ENCODE peak calls at places on chromosomes 6 and 20, in seven cellular contexts. E is HepG2, R is K562, A is H1, G is HCT116, O is SK-N-SH, W is GM12878. C is an unnamed sample.

GRCh38 chr6:106872044-106872443 is 102.5 kb downstream of the CD24 start:
- DNase-seq in G (no peak), W (no peak), A (no peak), O (peak; percentile 66), R (no peak), E (no peak), C (no peak)

GRCh38 chr6:36843169-36843568 is 3.9 kb upstream of the CPNE5 start:
- DNase-seq in O (no peak), R (no peak), G (no peak), E (no peak), A (no peak), W (no peak), C (no peak)

GRCh38 chr6:118968416-118968815 is 33.5 kb upstream of the MCM9 start:
- DNase-seq in R (no peak), G (peak; percentile 12), A (no peak), W (no peak), O (no peak), E (peak; percentile 26), C (peak; percentile 22)

GRCh38 chr6:64683682-64684081 is 1023.3 kb downstream of the EYS start:
- DNase-seq in W (no peak), A (no peak), E (peak; percentile 44), O (no peak), G (no peak), R (no peak), C (no peak)

GRCh38 chr6:165717732-165718465 is 54.9 kb upstream of the PDE10A start:
- DNase-seq in A (no peak), O (no peak), W (no peak), E (no peak), R (no peak), G (peak; percentile 6), C (no peak)

GRCh38 chr6:64985726-64986125 is 721.3 kb downstream of the EYS start:
- DNase-seq in E (no peak), W (no peak), A (no peak), R (no peak), G (no peak), O (no peak), C (peak; percentile 15)

GRCh38 chr6:160975111-160975510 is 16.5 kb upstream of the MAP3K4 start:
- DNase-seq in G (no peak), A (no peak), W (no peak), O (no peak), E (no peak), R (no peak), C (no peak)

GRCh38 chr20:50558483-50558925 is 48.3 kb downstream of the PTPN1 start:
- DNase-seq in O (no peak), R (peak; percentile 63), G (peak; percentile 68), W (no peak), E (no peak), A (no peak), C (no peak)

GRCh38 chr6:32668226-32668747 is 1.8 kb upstream of the HLA-DQB1 start:
- DNase-seq in G (peak; percentile 41), R (no peak), A (no peak), E (peak; percentile 31), O (no peak), W (peak; percentile 95), C (peak; percentile 92)

GRCh38 chr6:156729248-156729647 is 47.9 kb upstream of the ARID1B start:
- DNase-seq in A (no peak), R (no peak), W (peak; percentile 36), G (peak; percentile 26), E (no peak), O (no peak), C (no peak)

GRCh38 chr6:156727715-156728385 is 49.3 kb upstream of the ARID1B start:
- DNase-seq in W (no peak), R (no peak), O (no peak), A (no peak), G (no peak), E (no peak), C (no peak)

GRCh38 chr6:156725712-156726111 is 51.5 kb upstream of the ARID1B start:
- DNase-seq in W (no peak), E (no peak), O (no peak), A (no peak), G (no peak), R (no peak), C (no peak)

GRCh38 chr6:156735751-156736150 is 41.4 kb upstream of the ARID1B start:
- DNase-seq in R (no peak), E (no peak), W (no peak), A (no peak), G (no peak), O (no peak), C (no peak)

DNA sequence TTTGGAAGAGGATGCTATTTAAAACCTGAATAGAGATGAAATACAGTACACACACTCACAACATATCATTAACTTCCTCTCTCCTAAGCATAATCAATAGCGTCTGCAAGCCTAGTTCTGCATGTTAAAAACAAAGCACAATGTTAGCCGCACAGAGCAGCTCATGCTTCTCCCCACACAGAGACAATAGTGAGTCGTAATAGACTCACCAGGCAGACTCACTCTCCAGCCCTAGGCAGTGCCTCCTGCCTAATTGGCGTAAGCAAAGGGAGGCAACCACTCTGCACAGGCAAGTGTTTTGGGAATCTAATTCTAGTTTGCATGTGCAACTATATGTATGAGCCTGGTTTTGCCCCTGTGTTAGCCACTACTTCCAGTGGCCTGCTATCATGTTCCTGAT is 45.7 kb upstream of the ARID1B start:
- DNase-seq in O (no peak), R (no peak), A (no peak), W (no peak), G (peak; percentile 63), E (no peak), C (no peak)
- TF ChIP-seq JUND in O (peak; percentile 46), R (no peak), A (no peak), W (no peak), G (peak; percentile 79), E (no peak), C (no peak)

GRCh38 chr20:38602185-38602581 is 574 bp downstream of the ARHGAP40 start:
- DNase-seq in A (no peak), G (no peak), E (no peak), R (no peak), O (no peak), W (no peak), C (no peak)

GRCh38 chr20:38599410-38599882 is 2.2 kb upstream of the ARHGAP40 start:
- DNase-seq in W (no peak), R (peak; percentile 32), G (no peak), A (no peak), E (peak; percentile 57), O (peak; percentile 81), C (peak; percentile 93)

GRCh38 chr20:38603286-38603685 is 1.7 kb downstream of the ARHGAP40 start:
- DNase-seq in W (no peak), G (no peak), O (no peak), E (no peak), R (no peak), A (no peak), C (no peak)

GRCh38 chr20:38600057-38600456 is 1.6 kb upstream of the ARHGAP40 start:
- DNase-seq in R (no peak), E (no peak), G (no peak), A (no peak), W (no peak), O (no peak), C (no peak)

DNA sequence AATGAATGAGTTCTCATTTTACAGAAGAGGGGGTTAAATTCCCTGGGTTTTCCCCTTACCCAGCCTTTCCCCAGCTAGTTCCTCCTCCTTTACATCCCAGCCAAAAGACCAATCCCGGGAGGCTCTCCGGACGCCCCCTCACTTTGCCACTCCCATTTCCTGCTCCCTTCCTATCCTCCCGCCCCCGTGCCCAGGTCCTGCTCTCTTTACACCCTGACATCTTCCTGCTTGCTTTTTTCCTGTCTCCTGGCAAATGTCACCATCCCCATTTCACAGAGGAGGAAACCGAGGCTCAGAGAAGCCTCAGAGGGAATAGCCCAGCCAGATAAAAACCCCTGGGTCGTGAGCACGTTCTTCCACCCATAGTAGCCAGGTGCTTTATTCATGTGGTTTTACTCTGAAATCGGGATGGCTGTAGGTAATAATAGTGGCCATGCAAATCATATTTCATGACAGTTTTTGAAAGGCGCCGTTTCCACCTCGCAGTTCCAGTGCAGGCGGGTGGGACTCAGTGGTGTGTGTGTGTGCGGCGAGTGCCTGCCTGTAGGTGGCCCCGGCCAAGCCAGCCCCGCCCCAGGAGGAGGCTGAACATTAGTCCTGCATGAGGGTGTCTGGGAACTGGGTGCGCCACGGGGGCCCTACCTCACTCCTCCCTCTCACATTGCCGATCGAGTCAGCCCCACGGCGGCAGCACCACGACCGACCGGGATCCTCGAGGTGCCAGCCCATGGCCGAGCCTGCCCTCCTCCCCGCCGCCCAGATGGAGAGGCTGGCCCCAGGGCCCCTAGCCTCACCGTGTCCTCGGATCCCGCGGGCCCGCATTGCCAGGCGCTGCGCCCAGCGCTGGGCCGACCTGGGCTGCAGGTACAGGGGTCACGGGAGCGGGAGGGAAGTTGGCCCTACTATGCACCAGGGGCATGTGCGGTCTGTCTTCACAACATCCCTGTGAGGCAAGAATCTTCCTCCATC is at the start of gene ARHGAP40:
- DNase-seq in G (peak; percentile 42), W (no peak), R (peak; percentile 67), E (peak; percentile 54), A (peak; percentile 72), O (peak; percentile 61), C (peak; percentile 88)
- TF ChIP-seq JUND in G (no peak), W (no peak), R (no peak), E (no peak), A (no peak), O (no peak), C (no peak)

GRCh38 chr20:58677205-58677604 is 15.4 kb upstream of the NPEPL1 start:
- DNase-seq in O (no peak), W (no peak), R (no peak), G (no peak), A (no peak), E (no peak), C (no peak)
- TF ChIP-seq JUND in O (no peak), W (no peak), R (no peak), G (no peak), A (no peak), E (no peak), C (no peak)

GRCh38 chr20:667351-668034 is 8.1 kb downstream of the SCRT2 start:
- DNase-seq in A (peak; percentile 93), O (peak; percentile 79), G (no peak), E (peak; percentile 48), W (no peak), R (peak; percentile 55), C (peak; percentile 57)
- TF ChIP-seq JUND in A (no peak), O (no peak), G (no peak), E (no peak), W (no peak), R (peak; percentile 21), C (no peak)

C was measured in T47D.